ENCODE peak calls at places on chromosomes 11 and 22, in eight cellular contexts. One of them, this sample, is unnamed.

GRCh38 chr11:114200351-114200750 is 95.8 kb upstream of the NNMT start:
- DNase-seq in prostate gland: no peak
- DNase-seq in dorsolateral prefrontal cortex: no peak
- DNase-seq in body of pancreas: no peak
- DNase-seq in fibroblast of pulmonary artery: no peak
- DNase-seq in lung: no peak
- DNase-seq in CD8-positive, alpha-beta memory T cell: no peak
- DNase-seq in right cardiac atrium: no peak
- DNase-seq in this sample: no peak

GRCh38 chr11:69244286-69244685 is 49.7 kb upstream of the MYEOV start:
- DNase-seq in prostate gland: no peak
- DNase-seq in dorsolateral prefrontal cortex: no peak
- DNase-seq in body of pancreas: no peak
- DNase-seq in fibroblast of pulmonary artery: no peak
- DNase-seq in lung: no peak
- DNase-seq in CD8-positive, alpha-beta memory T cell: no peak
- DNase-seq in right cardiac atrium: no peak
- DNase-seq in this sample: no peak

GRCh38 chr11:592501-592900 is 16.2 kb downstream of the PHRF1 start:
- DNase-seq in prostate gland: no peak
- DNase-seq in dorsolateral prefrontal cortex: no peak
- DNase-seq in body of pancreas: no peak
- DNase-seq in fibroblast of pulmonary artery: no peak
- DNase-seq in lung: no peak
- DNase-seq in CD8-positive, alpha-beta memory T cell: no peak
- DNase-seq in right cardiac atrium: peak
- DNase-seq in this sample: no peak

GRCh38 chr11:2806351-2807058 is 79.1 kb downstream of the CDKN1C start:
- DNase-seq in prostate gland: no peak
- DNase-seq in dorsolateral prefrontal cortex: peak
- DNase-seq in body of pancreas: peak
- DNase-seq in fibroblast of pulmonary artery: no peak
- DNase-seq in lung: peak
- DNase-seq in CD8-positive, alpha-beta memory T cell: peak
- DNase-seq in right cardiac atrium: peak
- DNase-seq in this sample: no peak

GRCh38 chr11:36254739-36255138 is 34.5 kb downstream of the COMMD9 start:
- DNase-seq in prostate gland: no peak
- DNase-seq in dorsolateral prefrontal cortex: no peak
- DNase-seq in body of pancreas: no peak
- DNase-seq in fibroblast of pulmonary artery: peak
- DNase-seq in lung: no peak
- DNase-seq in CD8-positive, alpha-beta memory T cell: no peak
- DNase-seq in right cardiac atrium: no peak
- DNase-seq in this sample: no peak

GRCh38 chr11:69467646-69468045 is 13.8 kb upstream of the LINC01488 start:
- DNase-seq in prostate gland: no peak
- DNase-seq in dorsolateral prefrontal cortex: peak
- DNase-seq in body of pancreas: no peak
- DNase-seq in fibroblast of pulmonary artery: no peak
- DNase-seq in lung: no peak
- DNase-seq in CD8-positive, alpha-beta memory T cell: no peak
- DNase-seq in right cardiac atrium: peak
- DNase-seq in this sample: no peak

GRCh38 chr11:61551630-61552029 is 29.2 kb downstream of the SYT7 start:
- DNase-seq in prostate gland: peak
- DNase-seq in dorsolateral prefrontal cortex: peak
- DNase-seq in body of pancreas: peak
- DNase-seq in fibroblast of pulmonary artery: peak
- DNase-seq in lung: no peak
- DNase-seq in CD8-positive, alpha-beta memory T cell: no peak
- DNase-seq in right cardiac atrium: peak
- DNase-seq in this sample: no peak

GRCh38 chr11:1161410-1162152 is 3.8 kb downstream of the MUC5AC start:
- DNase-seq in prostate gland: no peak
- DNase-seq in dorsolateral prefrontal cortex: no peak
- DNase-seq in body of pancreas: no peak
- DNase-seq in fibroblast of pulmonary artery: no peak
- DNase-seq in lung: no peak
- DNase-seq in CD8-positive, alpha-beta memory T cell: no peak
- DNase-seq in right cardiac atrium: peak
- DNase-seq in this sample: no peak

GRCh38 chr11:1179641-1180040 is 21.9 kb downstream of the MUC5AC start:
- DNase-seq in prostate gland: no peak
- DNase-seq in dorsolateral prefrontal cortex: no peak
- DNase-seq in body of pancreas: no peak
- DNase-seq in fibroblast of pulmonary artery: no peak
- DNase-seq in lung: no peak
- DNase-seq in CD8-positive, alpha-beta memory T cell: peak
- DNase-seq in right cardiac atrium: peak
- DNase-seq in this sample: no peak

GRCh38 chr11:86570020-86570419 is 102.4 kb downstream of the ME3 start:
- DNase-seq in prostate gland: no peak
- DNase-seq in dorsolateral prefrontal cortex: no peak
- DNase-seq in body of pancreas: no peak
- DNase-seq in fibroblast of pulmonary artery: no peak
- DNase-seq in lung: no peak
- DNase-seq in CD8-positive, alpha-beta memory T cell: no peak
- DNase-seq in right cardiac atrium: no peak
- DNase-seq in this sample: no peak

GRCh38 chr11:120510406-120511115 is 987 bp upstream of the GRIK4 start:
- DNase-seq in prostate gland: no peak
- DNase-seq in dorsolateral prefrontal cortex: no peak
- DNase-seq in body of pancreas: no peak
- DNase-seq in fibroblast of pulmonary artery: no peak
- DNase-seq in lung: no peak
- DNase-seq in CD8-positive, alpha-beta memory T cell: no peak
- DNase-seq in right cardiac atrium: no peak
- DNase-seq in this sample: no peak

GRCh38 chr11:5476184-5476819 is 12.2 kb upstream of the OR52D1 start:
- DNase-seq in prostate gland: peak
- DNase-seq in dorsolateral prefrontal cortex: no peak
- DNase-seq in body of pancreas: peak
- DNase-seq in fibroblast of pulmonary artery: peak
- DNase-seq in lung: no peak
- DNase-seq in CD8-positive, alpha-beta memory T cell: no peak
- DNase-seq in right cardiac atrium: no peak
- DNase-seq in this sample: peak

GRCh38 chr22:44575344-44576268 is 77.6 kb upstream of the RTL6 start:
- DNase-seq in prostate gland: no peak
- DNase-seq in dorsolateral prefrontal cortex: peak
- DNase-seq in body of pancreas: no peak
- DNase-seq in fibroblast of pulmonary artery: no peak
- DNase-seq in lung: no peak
- DNase-seq in CD8-positive, alpha-beta memory T cell: no peak
- DNase-seq in right cardiac atrium: no peak
- DNase-seq in this sample: no peak

GRCh38 chr11:87290304-87290922 is 252.7 kb downstream of the TMEM135 start:
- DNase-seq in prostate gland: no peak
- DNase-seq in dorsolateral prefrontal cortex: no peak
- DNase-seq in body of pancreas: no peak
- DNase-seq in fibroblast of pulmonary artery: peak
- DNase-seq in lung: no peak
- DNase-seq in CD8-positive, alpha-beta memory T cell: no peak
- DNase-seq in right cardiac atrium: no peak
- DNase-seq in this sample: peak

GRCh38 chr11:16924826-16925494 is 89.3 kb downstream of the PLEKHA7 start:
- DNase-seq in prostate gland: peak
- DNase-seq in dorsolateral prefrontal cortex: peak
- DNase-seq in body of pancreas: peak
- DNase-seq in fibroblast of pulmonary artery: peak
- DNase-seq in lung: peak
- DNase-seq in CD8-positive, alpha-beta memory T cell: no peak
- DNase-seq in right cardiac atrium: peak
- DNase-seq in this sample: no peak

GRCh38 chr11:16925495-16926065 is 88.6 kb downstream of the PLEKHA7 start:
- DNase-seq in prostate gland: peak
- DNase-seq in dorsolateral prefrontal cortex: no peak
- DNase-seq in body of pancreas: peak
- DNase-seq in fibroblast of pulmonary artery: peak
- DNase-seq in lung: peak
- DNase-seq in CD8-positive, alpha-beta memory T cell: no peak
- DNase-seq in right cardiac atrium: peak
- DNase-seq in this sample: no peak

GRCh38 chr11:16926868-16927267 is 87.3 kb downstream of the PLEKHA7 start:
- DNase-seq in prostate gland: no peak
- DNase-seq in dorsolateral prefrontal cortex: no peak
- DNase-seq in body of pancreas: no peak
- DNase-seq in fibroblast of pulmonary artery: no peak
- DNase-seq in lung: no peak
- DNase-seq in CD8-positive, alpha-beta memory T cell: no peak
- DNase-seq in right cardiac atrium: no peak
- DNase-seq in this sample: no peak

GRCh38 chr11:16923987-16924386 is 90.2 kb downstream of the PLEKHA7 start:
- DNase-seq in prostate gland: no peak
- DNase-seq in dorsolateral prefrontal cortex: no peak
- DNase-seq in body of pancreas: peak
- DNase-seq in fibroblast of pulmonary artery: no peak
- DNase-seq in lung: no peak
- DNase-seq in CD8-positive, alpha-beta memory T cell: no peak
- DNase-seq in right cardiac atrium: no peak
- DNase-seq in this sample: no peak

DNA sequence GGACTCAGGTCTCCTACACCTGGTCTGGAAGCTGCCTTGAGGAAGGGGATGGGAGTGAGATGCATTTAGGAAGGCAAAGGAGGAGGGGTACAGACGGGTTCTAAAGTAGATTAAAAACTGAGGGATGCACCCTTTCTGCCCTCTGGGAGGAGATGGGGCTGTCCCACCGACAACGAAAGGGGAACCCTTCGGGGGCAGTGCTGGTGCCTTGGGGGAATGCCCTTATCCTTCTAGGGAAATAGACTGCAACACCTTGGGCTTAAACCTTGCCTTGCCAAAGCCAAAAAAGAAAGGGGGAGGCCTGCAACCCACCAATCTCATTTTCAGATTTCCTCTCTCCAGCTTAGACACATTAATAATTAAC is 89.8 kb downstream of the PLEKHA7 start:
- DNase-seq in prostate gland: no peak
- DNase-seq in dorsolateral prefrontal cortex: no peak
- DNase-seq in body of pancreas: no peak
- DNase-seq in fibroblast of pulmonary artery: no peak
- DNase-seq in lung: no peak
- DNase-seq in CD8-positive, alpha-beta memory T cell: no peak
- DNase-seq in right cardiac atrium: no peak
- DNase-seq in this sample: no peak
- H3K4me3 ChIP-seq in prostate gland: peak
- H3K4me3 ChIP-seq in dorsolateral prefrontal cortex: no peak
- H3K4me3 ChIP-seq in body of pancreas: no peak
- H3K4me3 ChIP-seq in fibroblast of pulmonary artery: no peak
- H3K4me3 ChIP-seq in lung: no peak
- H3K4me3 ChIP-seq in CD8-positive, alpha-beta memory T cell: no peak
- H3K4me3 ChIP-seq in right cardiac atrium: peak
- H3K4me3 ChIP-seq in this sample: no peak

GRCh38 chr11:40032331-40032730 is 1427.1 kb downstream of the LRRC4C start:
- DNase-seq in prostate gland: no peak
- DNase-seq in dorsolateral prefrontal cortex: no peak
- DNase-seq in body of pancreas: no peak
- DNase-seq in fibroblast of pulmonary artery: no peak
- DNase-seq in lung: no peak
- DNase-seq in CD8-positive, alpha-beta memory T cell: no peak
- DNase-seq in right cardiac atrium: no peak
- DNase-seq in this sample: no peak
- H3K4me3 ChIP-seq in prostate gland: no peak
- H3K4me3 ChIP-seq in dorsolateral prefrontal cortex: no peak
- H3K4me3 ChIP-seq in body of pancreas: no peak
- H3K4me3 ChIP-seq in fibroblast of pulmonary artery: no peak
- H3K4me3 ChIP-seq in lung: no peak
- H3K4me3 ChIP-seq in CD8-positive, alpha-beta memory T cell: no peak
- H3K4me3 ChIP-seq in right cardiac atrium: no peak
- H3K4me3 ChIP-seq in this sample: no peak

DNA sequence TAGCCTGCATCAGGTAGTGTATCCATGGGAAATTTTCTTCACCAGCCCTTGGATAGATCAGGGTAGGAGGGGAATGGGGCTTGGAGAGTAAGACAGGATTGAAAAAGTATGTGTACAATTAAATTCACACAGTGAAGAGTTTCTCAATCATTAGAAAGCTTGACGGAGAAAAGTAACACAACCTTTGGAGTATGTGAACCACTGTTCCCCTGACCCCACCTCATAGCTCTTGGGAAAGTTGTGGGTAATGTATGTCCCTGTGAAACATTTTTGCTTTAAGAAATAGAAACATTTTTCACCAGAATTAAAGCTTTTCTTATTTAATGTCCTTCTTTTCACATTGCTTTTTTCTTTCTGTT is 297 bp upstream of the CASP1 start:
- DNase-seq in prostate gland: no peak
- DNase-seq in dorsolateral prefrontal cortex: no peak
- DNase-seq in body of pancreas: no peak
- DNase-seq in fibroblast of pulmonary artery: no peak
- DNase-seq in lung: no peak
- DNase-seq in CD8-positive, alpha-beta memory T cell: no peak
- DNase-seq in right cardiac atrium: no peak
- DNase-seq in this sample: no peak
- H3K4me3 ChIP-seq in prostate gland: peak
- H3K4me3 ChIP-seq in dorsolateral prefrontal cortex: peak
- H3K4me3 ChIP-seq in body of pancreas: no peak
- H3K4me3 ChIP-seq in fibroblast of pulmonary artery: peak
- H3K4me3 ChIP-seq in lung: no peak
- H3K4me3 ChIP-seq in CD8-positive, alpha-beta memory T cell: peak
- H3K4me3 ChIP-seq in right cardiac atrium: peak
- H3K4me3 ChIP-seq in this sample: no peak

GRCh38 chr11:59417023-59417422 is 9.2 kb downstream of the OR5A2 start:
- DNase-seq in prostate gland: no peak
- DNase-seq in dorsolateral prefrontal cortex: no peak
- DNase-seq in body of pancreas: no peak
- DNase-seq in fibroblast of pulmonary artery: no peak
- DNase-seq in lung: no peak
- DNase-seq in CD8-positive, alpha-beta memory T cell: no peak
- DNase-seq in right cardiac atrium: no peak
- DNase-seq in this sample: no peak
- H3K4me3 ChIP-seq in prostate gland: no peak
- H3K4me3 ChIP-seq in dorsolateral prefrontal cortex: no peak
- H3K4me3 ChIP-seq in body of pancreas: no peak
- H3K4me3 ChIP-seq in fibroblast of pulmonary artery: no peak
- H3K4me3 ChIP-seq in lung: no peak
- H3K4me3 ChIP-seq in CD8-positive, alpha-beta memory T cell: no peak
- H3K4me3 ChIP-seq in right cardiac atrium: no peak
- H3K4me3 ChIP-seq in this sample: no peak

GRCh38 chr11:8959546-8960166 is 4.6 kb downstream of the TMEM9B start:
- DNase-seq in prostate gland: peak
- DNase-seq in dorsolateral prefrontal cortex: no peak
- DNase-seq in body of pancreas: peak
- DNase-seq in fibroblast of pulmonary artery: peak
- DNase-seq in lung: peak
- DNase-seq in CD8-positive, alpha-beta memory T cell: no peak
- DNase-seq in right cardiac atrium: no peak
- DNase-seq in this sample: peak

GRCh38 chr11:8964324-8965320 is at the start of gene TMEM9B:
- DNase-seq in prostate gland: peak
- DNase-seq in dorsolateral prefrontal cortex: peak
- DNase-seq in body of pancreas: peak
- DNase-seq in fibroblast of pulmonary artery: peak
- DNase-seq in lung: peak
- DNase-seq in CD8-positive, alpha-beta memory T cell: peak
- DNase-seq in right cardiac atrium: peak
- DNase-seq in this sample: peak

GRCh38 chr11:8963569-8964323 is 496 bp downstream of the TMEM9B start:
- DNase-seq in prostate gland: peak
- DNase-seq in dorsolateral prefrontal cortex: peak
- DNase-seq in body of pancreas: peak
- DNase-seq in fibroblast of pulmonary artery: peak
- DNase-seq in lung: peak
- DNase-seq in CD8-positive, alpha-beta memory T cell: peak
- DNase-seq in right cardiac atrium: peak
- DNase-seq in this sample: peak

GRCh38 chr11:8967159-8967558 is 2.9 kb upstream of the TMEM9B start:
- DNase-seq in prostate gland: no peak
- DNase-seq in dorsolateral prefrontal cortex: no peak
- DNase-seq in body of pancreas: no peak
- DNase-seq in fibroblast of pulmonary artery: no peak
- DNase-seq in lung: no peak
- DNase-seq in CD8-positive, alpha-beta memory T cell: no peak
- DNase-seq in right cardiac atrium: peak
- DNase-seq in this sample: no peak

GRCh38 chr11:8962827-8963226 is 1.4 kb downstream of the TMEM9B start:
- DNase-seq in prostate gland: peak
- DNase-seq in dorsolateral prefrontal cortex: no peak
- DNase-seq in body of pancreas: no peak
- DNase-seq in fibroblast of pulmonary artery: no peak
- DNase-seq in lung: no peak
- DNase-seq in CD8-positive, alpha-beta memory T cell: no peak
- DNase-seq in right cardiac atrium: no peak
- DNase-seq in this sample: no peak
- H3K4me3 ChIP-seq in prostate gland: peak
- H3K4me3 ChIP-seq in dorsolateral prefrontal cortex: peak
- H3K4me3 ChIP-seq in body of pancreas: no peak
- H3K4me3 ChIP-seq in fibroblast of pulmonary artery: peak
- H3K4me3 ChIP-seq in lung: no peak
- H3K4me3 ChIP-seq in CD8-positive, alpha-beta memory T cell: peak
- H3K4me3 ChIP-seq in right cardiac atrium: no peak
- H3K4me3 ChIP-seq in this sample: no peak